ENCODE peak calls at places on chromosomes 7 and 10, in five cellular contexts. H is transverse colon, C is ovary, A is GM12878, Q is A549. T is an unnamed sample.

GRCh38 chr10:92291921-92292860 is 1.2 kb downstream of the MARCHF5 start:
- DNase-seq in H (peak; percentile 58), C (peak; percentile 62), A (peak; percentile 37), Q (peak; percentile 57), T (peak; percentile 64)

GRCh38 chr10:132229834-132230556 is 43.2 kb downstream of the DPYSL4 start:
- DNase-seq in H (peak; percentile 22), C (peak; percentile 35), A (no peak), Q (no peak), T (no peak)

GRCh38 chr10:106043833-106044232 is 1120.7 kb downstream of the SORCS1 start:
- DNase-seq in H (no peak), C (no peak), A (no peak), Q (no peak), T (no peak)

GRCh38 chr10:90447836-90448235 is 410.0 kb downstream of the HTR7 start:
- DNase-seq in H (no peak), C (no peak), A (no peak), Q (no peak), T (no peak)

GRCh38 chr7:25389489-25390106 is 161.3 kb upstream of the NPVF start:
- DNase-seq in H (peak; percentile 13), C (no peak), A (peak; percentile 2), Q (peak; percentile 38), T (no peak)

GRCh38 chr7:130673066-130673465 is 4.5 kb upstream of the COPG2 start:
- DNase-seq in H (no peak), C (no peak), A (no peak), Q (no peak), T (no peak)

GRCh38 chr10:113644185-113645120 is 19.4 kb downstream of the NRAP start:
- DNase-seq in H (peak; percentile 36), C (no peak), A (no peak), Q (no peak), T (no peak)

GRCh38 chr7:137871173-137871915 is 24.6 kb upstream of the DGKI start:
- DNase-seq in H (no peak), C (no peak), A (no peak), Q (no peak), T (no peak)

GRCh38 chr10:70617798-70618568 is 15.4 kb upstream of the PRF1 start:
- DNase-seq in H (no peak), C (no peak), A (no peak), Q (no peak), T (no peak)

GRCh38 chr7:80611779-80612178 is 26.7 kb upstream of the CD36 start:
- DNase-seq in H (no peak), C (peak; percentile 25), A (no peak), Q (no peak), T (no peak)

GRCh38 chr7:116543664-116544063 is 18.8 kb downstream of the CAV1 start:
- DNase-seq in H (no peak), C (no peak), A (no peak), Q (no peak), T (no peak)

GRCh38 chr10:27256790-27257189 is 16.2 kb upstream of the ACBD5 start:
- DNase-seq in H (no peak), C (no peak), A (no peak), Q (no peak), T (no peak)

GRCh38 chr7:139683137-139683871 is 94.5 kb downstream of the HIPK2 start:
- DNase-seq in H (peak; percentile 35), C (no peak), A (no peak), Q (no peak), T (no peak)

GRCh38 chr7:130008941-130009847 is 42.0 kb downstream of the ZC3HC1 start:
- DNase-seq in H (peak; percentile 58), C (peak; percentile 19), A (no peak), Q (peak; percentile 22), T (peak; percentile 80)

GRCh38 chr7:9516672-9517071 is 1083.3 kb downstream of the NXPH1 start:
- DNase-seq in H (no peak), C (no peak), A (no peak), Q (no peak), T (no peak)

GRCh38 chr10:61139230-61139928 is 195.4 kb upstream of the RHOBTB1 start:
- DNase-seq in H (no peak), C (no peak), A (no peak), Q (no peak), T (no peak)

GRCh38 chr10:18968196-18968595 is 80.4 kb upstream of the MALRD1 start:
- DNase-seq in H (no peak), C (no peak), A (no peak), Q (no peak), T (no peak)

GRCh38 chr7:136063337-136063666 is 86.1 kb upstream of the MTPN start:
- DNase-seq in H (no peak), C (no peak), A (no peak), Q (no peak), T (no peak)

GRCh38 chr10:73650537-73651331 is 5.1 kb downstream of the SYNPO2L start:
- DNase-seq in H (no peak), C (no peak), A (peak; percentile 65), Q (no peak), T (no peak)

GRCh38 chr7:118689403-118689802 is 464.9 kb downstream of the ANKRD7 start:
- DNase-seq in H (no peak), C (no peak), A (no peak), Q (no peak), T (peak; percentile 28)

GRCh38 chr10:70381491-70382421 is 669 bp downstream of the LRRC20 start:
- DNase-seq in H (peak; percentile 35), C (peak; percentile 36), A (no peak), Q (peak; percentile 59), T (no peak)

GRCh38 chr7:6443372-6443941 is 4.3 kb downstream of the DAGLB start:
- DNase-seq in H (no peak), C (no peak), A (no peak), Q (peak; percentile 78), T (no peak)

GRCh38 chr7:116258734-116259133 is 48.4 kb downstream of the TES start:
- DNase-seq in H (no peak), C (peak; percentile 44), A (peak; percentile 23), Q (peak; percentile 36), T (no peak)

GRCh38 chr10:7590271-7590670 is 76.5 kb downstream of the ITIH5 start:
- DNase-seq in H (no peak), C (no peak), A (no peak), Q (no peak), T (no peak)

GRCh38 chr10:78301891-78302738 is 268.5 kb downstream of the RPS24 start:
- DNase-seq in H (no peak), C (no peak), A (no peak), Q (no peak), T (no peak)

GRCh38 chr7:8228766-8229674 is 32.9 kb downstream of the ICA1 start:
- DNase-seq in H (no peak), C (no peak), A (no peak), Q (no peak), T (no peak)
- TF ChIP-seq EP300 in H (no peak), C (no peak), A (no peak), Q (no peak), T (no peak)

DNA sequence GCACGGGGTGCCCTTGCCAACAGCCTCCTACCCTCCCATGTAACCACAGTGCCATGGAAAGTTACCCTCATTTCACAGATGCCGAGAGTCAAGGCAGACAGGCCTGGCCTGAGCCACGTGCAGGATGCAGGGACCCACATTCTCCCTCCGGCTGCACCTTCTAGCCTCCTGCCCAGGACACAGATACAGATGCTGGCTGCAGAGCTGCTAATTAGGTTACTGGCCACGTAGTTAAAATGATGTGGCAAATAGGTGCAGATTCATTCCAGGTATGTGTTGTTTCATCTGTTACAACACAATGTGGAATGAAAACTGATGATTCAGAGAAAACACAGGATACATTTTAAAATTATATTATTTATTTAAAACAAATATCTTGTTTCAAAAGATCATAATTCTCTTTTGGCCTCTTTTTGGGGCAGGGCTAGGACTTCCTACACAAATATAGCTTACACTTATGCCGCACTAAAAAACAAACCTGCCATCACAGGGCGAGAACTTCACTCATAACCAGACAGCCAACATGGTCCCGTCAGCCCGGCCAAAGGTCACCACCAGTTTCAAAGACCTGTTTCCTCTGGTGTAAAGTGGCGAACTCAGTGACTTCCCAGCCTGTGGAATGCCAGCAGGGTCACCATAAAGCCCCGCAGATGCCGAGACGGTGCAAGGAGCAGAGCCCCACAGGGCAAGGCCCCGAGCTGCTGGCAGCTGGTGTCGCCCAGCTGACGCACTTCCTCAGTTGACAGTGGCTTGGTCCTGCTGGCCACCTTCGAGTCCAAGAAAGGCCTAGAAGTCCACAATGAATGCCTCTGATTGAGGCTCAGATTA is 83.5 kb downstream of the TNS3 start:
- DNase-seq in H (peak; percentile 71), C (no peak), A (no peak), Q (no peak), T (no peak)
- TF ChIP-seq POLR2A in H (no peak), C (no peak), A (no peak), Q (no peak), T (no peak)

GRCh38 chr10:86182150-86182549 is 184.4 kb downstream of the GRID1 start:
- DNase-seq in H (no peak), C (no peak), A (no peak), Q (no peak), T (peak; percentile 52)
- TF ChIP-seq CTCF in H (no peak), C (no peak), A (no peak), Q (no peak), T (no peak)

DNA sequence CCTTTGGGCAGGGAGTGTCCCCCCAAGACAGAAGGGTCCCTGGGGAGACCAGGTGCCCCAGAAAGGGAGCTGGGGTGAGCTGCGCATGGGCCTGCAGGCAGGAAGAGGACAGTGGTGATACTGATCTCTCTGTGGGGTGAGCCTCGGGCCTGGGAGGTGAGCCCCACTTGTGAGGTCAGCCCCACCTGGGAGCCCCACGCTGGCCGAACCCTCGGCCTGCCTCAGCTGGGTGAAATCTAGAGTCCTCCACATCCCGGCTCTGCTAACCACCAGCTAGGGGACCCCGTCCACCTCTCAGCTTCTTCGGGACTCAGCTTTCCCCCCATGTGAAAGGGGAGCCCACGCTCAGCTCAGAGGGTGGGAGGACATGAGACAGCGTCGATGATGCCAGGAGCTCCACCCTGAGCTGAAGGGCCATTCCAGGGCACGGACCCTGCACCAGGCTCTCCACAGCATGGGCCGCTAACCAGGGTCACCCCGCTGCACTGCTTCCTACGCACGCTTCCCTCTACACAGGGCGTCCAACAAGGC is 48.8 kb downstream of the CAMK2B start:
- DNase-seq in H (no peak), C (no peak), A (no peak), Q (no peak), T (peak; percentile 46)
- TF ChIP-seq EP300 in H (no peak), C (no peak), A (no peak), Q (no peak), T (no peak)

T was measured in suprapubic skin.